ENCODE peak calls at places on chromosome 22, in five cellular contexts. P is spleen, C is foreskin fibroblast, M is transverse colon, X is dorsolateral prefrontal cortex. Q is an unnamed sample.

GRCh38 chr22:30277547-30278344 is 11.1 kb upstream of the OSM start:
- DNase-seq in P (no peak), C (peak), M (no peak), X (no peak), Q (peak)

GRCh38 chr22:42621505-42622002 is 6.9 kb upstream of the POLDIP3 start:
- DNase-seq in P (peak), C (peak), M (peak), X (no peak), Q (peak)

GRCh38 chr22:32991353-32992115 is 66.6 kb downstream of the SYN3 start:
- DNase-seq in M (no peak), P (no peak), C (peak), X (no peak), Q (no peak)

GRCh38 chr22:29765905-29766631 is 739 bp downstream of the ZMAT5 start:
- DNase-seq in M (peak), X (no peak), C (no peak), P (no peak), Q (peak)

GRCh38 chr22:30304495-30305244 is 15.4 kb upstream of the CASTOR1 start:
- DNase-seq in C (peak), M (peak), X (no peak), P (no peak), Q (no peak)

GRCh38 chr22:20392983-20393704 is 807 bp upstream of the ZNF74 start:
- DNase-seq in X (no peak), C (no peak), P (peak), M (no peak), Q (no peak)

GRCh38 chr22:19057539-19057938 is 64.7 kb downstream of the DGCR2 start:
- DNase-seq in P (peak), X (no peak), M (no peak), C (no peak), Q (no peak)

GRCh38 chr22:48979482-48979881 is 848.2 kb downstream of the BRD1 start:
- DNase-seq in M (no peak), X (no peak), C (no peak), P (no peak), Q (no peak)

GRCh38 chr22:27152033-27152432 is 494.6 kb downstream of the MIAT start:
- DNase-seq in C (peak), P (no peak), X (no peak), M (no peak), Q (no peak)

GRCh38 chr22:38943181-38943580 is 14.2 kb upstream of the APOBEC3A start:
- DNase-seq in C (no peak), P (no peak), X (no peak), M (peak), Q (no peak)

GRCh38 chr22:39253427-39254070 is 8.8 kb upstream of the PDGFB start:
- DNase-seq in X (peak), M (peak), P (no peak), C (peak), Q (peak)

GRCh38 chr22:23233746-23234408 is 53.6 kb downstream of the BCR start:
- DNase-seq in X (no peak), P (no peak), C (peak), M (no peak), Q (no peak)

GRCh38 chr22:23232094-23232905 is 52.0 kb downstream of the BCR start:
- DNase-seq in M (no peak), C (no peak), X (no peak), P (no peak), Q (no peak)

GRCh38 chr22:23231471-23232093 is 51.3 kb downstream of the BCR start:
- DNase-seq in C (peak), X (no peak), P (peak), M (no peak), Q (no peak)

GRCh38 chr22:23234409-23235161 is 54.3 kb downstream of the BCR start:
- DNase-seq in C (no peak), M (no peak), X (no peak), P (no peak), Q (no peak)

GRCh38 chr22:23233084-23233501 is 52.8 kb downstream of the BCR start:
- DNase-seq in C (peak), X (peak), P (no peak), M (no peak), Q (no peak)
- TF ChIP-seq CTCF in C (peak), X (no peak), P (no peak), M (no peak), Q (no peak)

GRCh38 chr22:45397806-45398205 is 15.6 kb downstream of the SMC1B start:
- DNase-seq in P (no peak), C (no peak), X (no peak), M (no peak), Q (no peak)
- TF ChIP-seq CTCF in P (no peak), C (no peak), X (no peak), M (peak), Q (no peak)

GRCh38 chr22:46296257-46297150 is at the start of gene GTSE1:
- DNase-seq in M (peak), P (peak), X (peak), C (peak), Q (peak)
- TF ChIP-seq CTCF in M (peak), P (peak), X (peak), C (no peak), Q (no peak)

DNA sequence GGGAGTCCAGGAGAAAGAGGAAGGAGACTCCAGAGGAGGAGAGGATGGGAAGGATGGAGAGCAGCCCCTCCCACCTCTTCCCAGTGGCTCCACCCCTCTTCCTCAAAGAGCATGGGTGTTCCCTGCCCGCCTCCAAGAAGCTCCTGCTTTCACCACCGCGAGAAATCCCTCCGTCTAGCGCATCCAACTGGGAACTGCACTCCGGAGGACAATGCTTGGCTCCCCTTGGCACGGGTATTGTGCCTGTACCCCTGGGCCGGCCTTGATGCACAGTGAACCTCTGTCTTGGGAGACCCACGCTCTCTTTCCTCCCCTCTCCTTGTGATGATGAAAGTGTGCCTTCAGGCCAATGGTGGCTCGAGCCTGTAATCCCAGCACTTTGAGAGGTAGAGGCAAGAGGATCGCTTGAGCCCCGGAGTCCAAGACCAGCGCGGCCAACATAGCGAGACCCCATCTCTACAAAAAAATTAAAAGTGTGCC is 14.9 kb upstream of the ADA2 start:
- DNase-seq in C (no peak), X (no peak), P (peak), M (no peak), Q (no peak)
- TF ChIP-seq CTCF in C (no peak), X (no peak), P (no peak), M (no peak), Q (no peak)

DNA sequence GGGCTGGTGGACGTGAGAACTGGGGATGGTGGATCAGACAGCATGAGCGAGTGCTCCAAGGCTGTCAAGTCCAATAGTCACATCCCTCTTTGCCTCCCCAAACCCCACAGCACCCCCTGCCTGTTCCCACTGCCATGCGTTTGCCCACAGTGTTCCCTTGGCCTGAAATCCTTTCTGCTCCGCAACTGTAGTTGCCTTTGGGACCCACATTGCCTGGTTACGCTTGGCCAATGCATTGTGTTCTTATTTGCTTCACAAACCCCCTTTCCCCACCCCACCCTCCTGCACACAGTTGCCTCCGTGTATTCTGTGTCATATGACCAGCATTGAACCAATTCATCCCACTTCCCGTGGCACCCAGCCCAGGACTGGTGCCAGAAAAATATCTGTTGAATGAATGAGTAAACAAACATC is 2.1 kb upstream of the KIAA0930 start:
- DNase-seq in M (peak), P (no peak), C (no peak), X (peak), Q (peak)
- TF ChIP-seq CTCF in M (no peak), P (no peak), C (no peak), X (peak), Q (no peak)